ENCODE peak calls at places on chromosomes 13 and 19, in four cellular contexts. Z is heart right ventricle, J is stomach, A is colonic mucosa. P is an unnamed sample. For H3K4me1, the result is how much of the 10 kb centered on the place peaks cover.

GRCh38 chr19:34734601-34735103 is 609 bp downstream of the ZNF181 start:
- DNase-seq in Z (no peak), J (no peak), A (peak), P (no peak)

GRCh38 chr13:47869780-47870179 is 131.3 kb downstream of the SUCLA2 start:
- DNase-seq in Z (no peak), J (no peak), A (no peak), P (no peak)

GRCh38 chr19:33424181-33424580 is 50.7 kb downstream of the CEBPG start:
- DNase-seq in Z (no peak), J (no peak), A (no peak), P (no peak)

GRCh38 chr19:30224689-30225606 is 147.2 kb upstream of the ZNF536 start:
- DNase-seq in Z (no peak), J (no peak), A (no peak), P (no peak)

GRCh38 chr13:27035892-27036235 is 135.7 kb downstream of the USP12 start:
- DNase-seq in Z (no peak), J (no peak), A (no peak), P (no peak)

GRCh38 chr13:32032780-32033179 is 1.2 kb downstream of the FRY start:
- DNase-seq in Z (no peak), J (no peak), A (no peak), P (no peak)

GRCh38 chr19:39390460-39390758 is 497 bp downstream of the PAF1 start:
- DNase-seq in Z (no peak), J (peak), A (peak), P (peak)

GRCh38 chr13:110161112-110161897 is 145.7 kb downstream of the COL4A1 start:
- DNase-seq in Z (no peak), J (no peak), A (no peak), P (no peak)

GRCh38 chr13:45242070-45242469 is 41.2 kb upstream of the KCTD4 start:
- DNase-seq in Z (no peak), J (no peak), A (no peak), P (no peak)

GRCh38 chr19:37551123-37551993 is 43.2 kb downstream of the ZNF571 start:
- DNase-seq in Z (peak), J (no peak), A (peak), P (no peak)

GRCh38 chr19:16075430-16076153 is 703 bp upstream of the TPM4 start:
- DNase-seq in Z (no peak), J (no peak), A (no peak), P (no peak)
- TF ChIP-seq CTCF in Z (no peak), J (no peak), A (no peak), P (no peak)

DNA sequence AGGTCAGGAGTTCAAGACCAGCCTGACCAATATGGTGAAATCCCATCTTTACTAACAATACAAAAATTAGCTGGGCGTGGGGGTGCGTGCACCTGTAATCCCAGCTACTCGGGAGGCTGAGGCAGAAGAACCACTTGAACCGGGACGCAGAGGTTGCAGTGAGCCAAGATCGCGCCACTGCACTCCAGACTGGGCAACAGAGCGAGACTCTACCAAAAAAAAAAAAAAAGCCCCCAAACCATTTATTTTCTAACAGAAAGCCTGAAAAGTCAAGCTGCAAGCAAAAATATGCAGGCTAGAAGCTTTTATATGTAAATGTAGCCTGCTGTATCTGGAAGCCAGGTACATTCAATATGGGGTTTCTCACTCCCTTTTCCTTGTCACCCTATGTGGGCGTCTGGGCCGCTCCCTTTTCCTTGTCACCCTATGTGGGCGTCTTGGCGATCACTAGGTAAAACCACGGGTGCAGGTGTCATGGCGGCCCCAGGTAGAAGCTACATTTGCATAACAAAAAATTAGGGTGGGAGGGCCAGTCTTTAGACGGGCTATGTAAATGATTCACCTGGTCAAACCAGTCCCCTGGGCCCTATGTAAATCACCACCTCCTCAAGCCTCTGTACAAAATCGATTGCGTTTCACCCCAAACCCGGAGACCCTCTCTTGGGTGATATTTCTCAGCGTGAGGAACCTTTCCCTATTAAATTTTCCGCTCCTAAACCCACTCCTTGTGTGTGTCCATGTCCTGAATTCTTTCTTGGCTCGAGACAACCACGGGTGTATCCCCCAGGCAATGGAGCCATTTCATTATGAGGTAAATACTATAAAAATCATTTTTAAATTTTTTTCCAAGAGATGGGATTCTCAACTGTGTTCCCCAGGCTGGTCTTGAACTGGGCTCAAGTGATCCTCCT is 2.1 kb downstream of the TRIM13 start:
- DNase-seq in Z (no peak), J (no peak), A (no peak), P (no peak)
- H3K4me1 ChIP-seq in Z (half or more), J (under half), A (under half), P (under half)

GRCh38 chr19:49893135-49893534 is 3.6 kb downstream of the IL4I1 start:
- DNase-seq in Z (no peak), J (no peak), A (no peak), P (no peak)

GRCh38 chr19:49894879-49895565 is 1.7 kb downstream of the IL4I1 start:
- DNase-seq in Z (no peak), J (no peak), A (no peak), P (no peak)

GRCh38 chr19:49894011-49894664 is 2.5 kb downstream of the IL4I1 start:
- DNase-seq in Z (no peak), J (no peak), A (no peak), P (no peak)

GRCh38 chr19:49895566-49896297 is 955 bp downstream of the IL4I1 start:
- DNase-seq in Z (no peak), J (no peak), A (no peak), P (no peak)

GRCh38 chr19:49896863-49897621 is at the start of gene IL4I1:
- DNase-seq in Z (no peak), J (no peak), A (no peak), P (no peak)
- H3K27ac ChIP-seq in Z (no peak), J (peak), A (peak), P (no peak)

GRCh38 chr13:62931901-62932883 is 1516.5 kb upstream of the PCDH20 start:
- DNase-seq in Z (no peak), J (no peak), A (no peak), P (no peak)

GRCh38 chr13:62933809-62934208 is 1518.2 kb upstream of the PCDH20 start:
- DNase-seq in Z (no peak), J (no peak), A (no peak), P (no peak)
- TF ChIP-seq CTCF in Z (no peak), J (no peak), A (no peak), P (no peak)

P was measured in tibial artery.